ENCODE peak calls at places on chromosomes 3 and 15, in five cellular contexts. C, K, X, S and V are unnamed samples. For H3K4me1 and H3K9me3, the result is how much of the 10 kb centered on the place peaks cover.

GRCh38 chr3:40237892-40238571 is 71.5 kb upstream of the EIF1B start:
- DNase-seq in C (no peak), K (peak), X (peak), S (peak), V (no peak)

GRCh38 chr15:52466134-52466701 is 62.5 kb downstream of the MYO5A start:
- DNase-seq in C (peak), K (peak), X (no peak), S (peak), V (peak)

GRCh38 chr3:5017953-5018531 is 38.8 kb downstream of the BHLHE40 start:
- DNase-seq in C (peak), K (peak), X (no peak), S (peak), V (no peak)

GRCh38 chr15:90174140-90174891 is 26.8 kb upstream of the SEMA4B start:
- DNase-seq in C (peak), K (no peak), X (no peak), S (peak), V (peak)

GRCh38 chr15:72319360-72319984 is 485 bp downstream of the CELF6 start:
- DNase-seq in C (peak), K (peak), X (peak), S (peak), V (peak)

GRCh38 chr15:51132384-51133139 is 37.9 kb upstream of the TNFAIP8L3 start:
- DNase-seq in C (no peak), K (peak), X (peak), S (peak), V (no peak)

GRCh38 chr3:100913870-100914654 is 79.2 kb downstream of the ABI3BP start:
- DNase-seq in C (no peak), K (peak), X (no peak), S (peak), V (no peak)

GRCh38 chr3:55616803-55617202 is 129.7 kb upstream of the WNT5A start:
- DNase-seq in C (no peak), K (no peak), X (no peak), S (no peak), V (no peak)

GRCh38 chr3:81823882-81824395 is 62.5 kb upstream of the GBE1 start:
- DNase-seq in C (no peak), K (no peak), X (peak), S (peak), V (no peak)

GRCh38 chr3:373193-373784 is 176.7 kb downstream of the CHL1 start:
- DNase-seq in C (no peak), K (peak), X (no peak), S (no peak), V (no peak)

GRCh38 chr3:112333386-112334334 is 704 bp downstream of the CD200 start:
- DNase-seq in C (peak), K (peak), X (peak), S (peak), V (no peak)

GRCh38 chr3:108505811-108506210 is 4.6 kb downstream of the MYH15 start:
- DNase-seq in C (no peak), K (peak), X (no peak), S (no peak), V (no peak)

GRCh38 chr3:143847787-143848631 is at the start of gene SLC9A9:
- DNase-seq in C (no peak), K (peak), X (peak), S (peak), V (no peak)

GRCh38 chr15:98896802-98897732 is 110.5 kb downstream of the PGPEP1L start:
- DNase-seq in C (no peak), K (no peak), X (no peak), S (peak), V (no peak)

GRCh38 chr3:133841196-133841595 is 35.6 kb downstream of the SRPRB start:
- DNase-seq in C (no peak), K (no peak), X (no peak), S (no peak), V (no peak)

GRCh38 chr3:99681512-99681911 is 43.1 kb downstream of the COL8A1 start:
- DNase-seq in C (no peak), K (no peak), X (no peak), S (no peak), V (no peak)

GRCh38 chr3:175207361-175207760 is 348.2 kb downstream of the NAALADL2 start:
- DNase-seq in C (no peak), K (no peak), X (no peak), S (peak), V (no peak)

GRCh38 chr3:127730171-127730570 is 57.4 kb downstream of the ABTB1 start:
- DNase-seq in C (no peak), K (no peak), X (no peak), S (no peak), V (no peak)

GRCh38 chr3:170680593-170680992 is 94.7 kb upstream of the SLC7A14 start:
- DNase-seq in C (no peak), K (no peak), X (no peak), S (no peak), V (no peak)

GRCh38 chr3:155647988-155648591 is 96.8 kb downstream of the PLCH1 start:
- DNase-seq in C (no peak), K (peak), X (no peak), S (no peak), V (no peak)

GRCh38 chr3:107241217-107241616 is 136.0 kb upstream of the CCDC54 start:
- DNase-seq in C (peak), K (peak), X (no peak), S (peak), V (no peak)

GRCh38 chr3:129383292-129383860 is 45.1 kb downstream of the EFCAB12 start:
- DNase-seq in C (peak), K (peak), X (peak), S (peak), V (peak)

GRCh38 chr3:85475346-85475745 is 516.6 kb downstream of the CADM2 start:
- DNase-seq in C (no peak), K (no peak), X (no peak), S (peak), V (no peak)

GRCh38 chr15:71357357-71357756 is 242.1 kb downstream of the THSD4 start:
- DNase-seq in C (peak), K (peak), X (no peak), S (no peak), V (no peak)

GRCh38 chr3:24945575-24945974 is 450.9 kb upstream of the THRB start:
- DNase-seq in C (no peak), K (no peak), X (no peak), S (no peak), V (no peak)

GRCh38 chr3:126358038-126358815 is 1.0 kb upstream of the KLF15 start:
- DNase-seq in C (no peak), K (peak), X (peak), S (no peak), V (peak)

GRCh38 chr15:67133738-67134576 is 68.6 kb downstream of the SMAD3 start:
- DNase-seq in C (no peak), K (peak), X (peak), S (peak), V (no peak)

GRCh38 chr3:102447272-102447671 is 12.5 kb downstream of the ZPLD1 start:
- DNase-seq in C (no peak), K (no peak), X (no peak), S (peak), V (no peak)

GRCh38 chr15:80950291-80951078 is 39.1 kb downstream of the MESD start:
- DNase-seq in C (no peak), K (no peak), X (no peak), S (no peak), V (no peak)

GRCh38 chr15:38531509-38531908 is 33.1 kb downstream of the RASGRP1 start:
- DNase-seq in C (no peak), K (no peak), X (no peak), S (peak), V (no peak)

GRCh38 chr3:101384426-101384825 is 64.1 kb upstream of the IMPG2 start:
- DNase-seq in C (no peak), K (no peak), X (no peak), S (no peak), V (no peak)

GRCh38 chr15:56040081-56041035 is 46.9 kb upstream of the NEDD4 start:
- DNase-seq in C (peak), K (peak), X (no peak), S (peak), V (peak)

GRCh38 chr15:43329222-43329959 is 982 bp downstream of the LCMT2 start:
- DNase-seq in C (no peak), K (peak), X (no peak), S (no peak), V (no peak)

GRCh38 chr3:168249048-168249538 is 153.4 kb upstream of the GOLIM4 start:
- DNase-seq in C (no peak), K (no peak), X (no peak), S (peak), V (peak)
- H3K4me1 ChIP-seq in C (under half), K (under half), X (under half), S (under half), V (under half)

GRCh38 chr15:25091421-25092158 is 136.8 kb downstream of the SNRPN start:
- DNase-seq in C (no peak), K (no peak), X (no peak), S (no peak), V (peak)

GRCh38 chr15:25089577-25089976 is 134.8 kb downstream of the SNRPN start:
- DNase-seq in C (no peak), K (no peak), X (no peak), S (no peak), V (no peak)

GRCh38 chr15:25088261-25088790 is 133.5 kb downstream of the SNRPN start:
- DNase-seq in C (no peak), K (no peak), X (no peak), S (no peak), V (peak)

GRCh38 chr15:25092661-25093060 is 137.9 kb downstream of the SNRPN start:
- DNase-seq in C (no peak), K (no peak), X (no peak), S (peak), V (no peak)

DNA sequence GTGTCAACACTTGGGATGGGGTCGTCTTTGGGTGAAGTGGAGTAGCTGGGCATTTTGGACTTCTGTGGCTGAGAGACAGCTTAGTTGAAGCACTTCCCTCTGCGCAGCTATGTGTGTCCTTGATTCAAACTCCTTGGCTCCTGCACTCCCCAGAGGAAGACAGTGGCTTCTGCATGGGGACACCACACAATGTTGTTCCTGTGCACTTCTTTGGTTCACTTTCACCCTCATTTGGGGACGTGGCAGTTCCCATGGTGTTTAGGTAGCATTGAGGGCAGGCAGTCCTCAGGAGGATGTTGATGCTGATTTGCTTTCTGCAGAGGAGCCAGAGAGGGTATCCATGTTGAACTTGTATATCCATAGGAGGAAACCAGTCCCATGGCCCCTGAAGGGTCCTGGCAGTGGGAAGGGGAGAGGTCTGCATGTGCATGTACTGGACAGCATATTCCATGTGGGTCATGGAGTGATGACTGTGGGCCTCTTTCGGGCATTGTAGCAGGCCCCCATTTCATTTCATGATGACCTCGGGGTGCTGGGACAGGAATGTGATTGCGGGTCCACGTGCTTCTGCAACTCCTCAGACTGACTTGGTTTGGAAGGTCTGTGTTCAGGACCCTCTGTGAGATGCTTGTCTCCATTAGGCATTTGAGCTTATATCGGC is 135.4 kb downstream of the SNRPN start:
- DNase-seq in C (no peak), K (no peak), X (no peak), S (no peak), V (no peak)
- H3K9me3 ChIP-seq in C (half or more), K (under half), X (under half), S (under half), V (under half)

GRCh38 chr3:72271923-72272322 is 487.0 kb upstream of the PROK2 start:
- DNase-seq in C (no peak), K (no peak), X (no peak), S (no peak), V (no peak)
- H3K4me1 ChIP-seq in C (half or more), K (under half), X (under half), S (under half), V (under half)

GRCh38 chr3:20462226-20462625 is 276.2 kb upstream of the SGO1 start:
- DNase-seq in C (no peak), K (no peak), X (no peak), S (no peak), V (no peak)

GRCh38 chr3:20458994-20459736 is 273.2 kb upstream of the SGO1 start:
- DNase-seq in C (no peak), K (no peak), X (no peak), S (no peak), V (no peak)

DNA sequence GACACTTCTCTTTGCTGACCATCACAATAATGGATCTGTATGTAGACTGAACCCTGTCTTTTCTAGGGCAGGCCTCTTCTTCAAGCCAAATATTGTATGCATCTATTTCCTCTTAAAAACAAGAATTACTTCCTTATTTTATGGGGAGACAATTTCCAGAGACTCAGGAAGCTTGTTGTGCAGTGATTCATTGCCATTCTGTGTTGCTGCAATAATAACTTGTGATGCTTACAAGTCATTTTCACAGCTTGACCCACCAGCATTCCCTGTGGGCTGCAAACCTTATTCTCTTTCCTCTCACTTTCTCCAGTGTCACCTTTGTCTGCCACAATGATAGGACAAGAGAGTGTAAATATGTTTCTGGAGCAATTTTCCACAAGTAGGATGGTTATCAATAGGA is 276.7 kb upstream of the SGO1 start:
- DNase-seq in C (no peak), K (no peak), X (no peak), S (no peak), V (no peak)
- H3K9me3 ChIP-seq in C (under half), K (under half), X (under half), S (under half), V (under half)

DNA sequence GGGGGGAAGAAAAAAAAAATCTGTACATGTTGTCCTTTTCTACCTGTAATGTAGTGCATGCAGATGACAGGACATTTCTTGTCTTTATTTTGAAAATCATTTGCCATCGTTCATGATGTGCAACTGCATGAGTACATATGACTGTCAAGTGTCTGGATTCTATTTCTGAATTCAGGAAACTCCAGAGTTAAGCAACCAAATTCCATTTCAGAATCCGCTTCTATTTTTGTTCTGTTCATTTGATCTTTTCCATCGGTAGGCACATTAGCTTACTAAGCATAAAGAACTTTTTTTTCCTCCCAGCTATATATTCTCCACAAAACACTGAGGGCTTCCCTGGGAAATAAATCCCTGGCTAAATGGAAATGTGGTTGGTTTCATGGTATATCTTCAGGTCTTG is 365.5 kb downstream of the PTPRG start:
- DNase-seq in C (no peak), K (no peak), X (no peak), S (peak), V (no peak)
- H3K4me1 ChIP-seq in C (half or more), K (under half), X (under half), S (under half), V (under half)